ENCODE peak calls at places on chromosomes 6 and 20, in four cellular contexts. C, I, V and G are unnamed samples.

GRCh38 chr20:313948-314347 is 11.4 kb upstream of the SOX12 start:
- DNase-seq in I (no peak), V (no peak), C (no peak), G (no peak)

GRCh38 chr20:953742-954141 is 37.6 kb upstream of the ANGPT4 start:
- DNase-seq in V (no peak), C (no peak), I (peak), G (peak)

GRCh38 chr6:31246051-31246495 is 25.8 kb downstream of the HLA-C start:
- DNase-seq in I (no peak), V (no peak), C (peak), G (no peak)

GRCh38 chr20:44080646-44081267 is 106.2 kb downstream of the JPH2 start:
- DNase-seq in C (peak), I (peak), V (peak), G (peak)

GRCh38 chr20:37474386-37474785 is 46.7 kb upstream of the NNAT start:
- DNase-seq in V (no peak), C (no peak), I (no peak), G (no peak)

GRCh38 chr6:138007014-138007472 is 100.2 kb downstream of the PERP start:
- DNase-seq in C (peak), I (peak), V (no peak), G (peak)

GRCh38 chr6:169239181-169239580 is 14.5 kb downstream of the THBS2 start:
- DNase-seq in I (no peak), C (no peak), V (no peak), G (no peak)

GRCh38 chr6:37308084-37308817 is 45.5 kb upstream of the RNF8 start:
- DNase-seq in I (no peak), C (peak), V (no peak), G (no peak)

GRCh38 chr20:50450961-50451752 is 59.0 kb upstream of the PTPN1 start:
- DNase-seq in C (no peak), I (peak), V (peak), G (no peak)

GRCh38 chr20:57416296-57417022 is 25.3 kb downstream of the RBM38 start:
- DNase-seq in I (no peak), C (no peak), V (no peak), G (no peak)

GRCh38 chr20:5118220-5119142 is 1.3 kb downstream of the PCNA start:
- DNase-seq in V (no peak), I (no peak), C (no peak), G (no peak)

GRCh38 chr6:111576302-111576701 is 29.4 kb downstream of the TRAF3IP2 start:
- DNase-seq in C (no peak), V (no peak), I (no peak), G (no peak)

GRCh38 chr6:134984821-134985220 is 34.9 kb upstream of the ALDH8A1 start:
- DNase-seq in I (no peak), C (no peak), V (no peak), G (no peak)

GRCh38 chr6:47321582-47321981 is 11.9 kb upstream of the TNFRSF21 start:
- DNase-seq in V (no peak), C (no peak), I (no peak), G (no peak)

GRCh38 chr6:79868098-79868722 is 79.1 kb downstream of the ELOVL4 start:
- DNase-seq in V (peak), C (peak), I (no peak), G (peak)

GRCh38 chr20:38870733-38871559 is 55.3 kb upstream of the FAM83D start:
- DNase-seq in I (no peak), V (no peak), C (no peak), G (no peak)

GRCh38 chr6:33076406-33076934 is 680 bp downstream of the HLA-DPB1 start:
- DNase-seq in I (no peak), V (no peak), C (no peak), G (no peak)

GRCh38 chr20:36497856-36498255 is 43.5 kb upstream of the MYL9 start:
- DNase-seq in C (no peak), V (no peak), I (no peak), G (no peak)

GRCh38 chr6:82365011-82365751 is 1.6 kb downstream of the TPBG start:
- DNase-seq in V (no peak), I (peak), C (peak), G (peak)

GRCh38 chr6:14246876-14247275 is 129.3 kb downstream of the CD83 start:
- DNase-seq in C (no peak), I (no peak), V (no peak), G (no peak)

GRCh38 chr6:11262231-11262630 is 29.8 kb upstream of the NEDD9 start:
- DNase-seq in I (no peak), C (no peak), V (no peak), G (no peak)

GRCh38 chr6:39018103-39018502 is 30.5 kb upstream of the GLP1R start:
- DNase-seq in V (no peak), I (no peak), C (no peak), G (no peak)

GRCh38 chr6:159483259-159483658 is 209.8 kb downstream of the SOD2 start:
- DNase-seq in V (no peak), I (no peak), C (no peak), G (no peak)

GRCh38 chr20:10555865-10556308 is 117.9 kb downstream of the JAG1 start:
- DNase-seq in V (no peak), I (no peak), C (no peak), G (no peak)

GRCh38 chr6:7825986-7826385 is 84.6 kb downstream of the TXNDC5 start:
- DNase-seq in C (no peak), I (no peak), V (no peak), G (no peak)

GRCh38 chr6:20180935-20181334 is 31.3 kb downstream of the MBOAT1 start:
- DNase-seq in V (peak), I (no peak), C (no peak), G (no peak)

GRCh38 chr6:144879436-144879835 is 594.3 kb downstream of the UTRN start:
- DNase-seq in V (no peak), C (no peak), I (no peak), G (no peak)

GRCh38 chr6:192313-192664 is 100.0 kb upstream of the DUSP22 start:
- DNase-seq in C (no peak), I (no peak), V (no peak), G (no peak)

GRCh38 chr6:158042245-158042798 is 60.7 kb downstream of the SYNJ2 start:
- DNase-seq in C (peak), V (no peak), I (no peak), G (no peak)

GRCh38 chr6:133187657-133188453 is 53.3 kb upstream of the EYA4 start:
- DNase-seq in V (no peak), C (no peak), I (no peak), G (no peak)

GRCh38 chr6:136598048-136598447 is 47.8 kb upstream of the MAP7 start:
- DNase-seq in I (no peak), C (no peak), V (no peak), G (no peak)

GRCh38 chr20:18466574-18466893 is 296 bp downstream of the DZANK1 start:
- DNase-seq in I (no peak), V (no peak), C (no peak), G (no peak)